ENCODE peak calls at places on chromosomes 5 and 9, in seven cellular contexts. I is HCT116, H is K562, J is SK-N-SH, U is H1, Y is GM12878, Z is HepG2. K is an unnamed sample.

GRCh38 chr5:146340260-146341081 is 1.8 kb downstream of the POU4F3 start:
- DNase-seq in J (no peak), U (no peak), Z (peak; percentile 36), Y (no peak), I (no peak), H (peak; percentile 68), K (no peak)

GRCh38 chr5:162248107-162248713 is 180.6 kb downstream of the GABRG2 start:
- DNase-seq in Y (no peak), I (no peak), J (peak; percentile 29), Z (peak; percentile 15), H (peak; percentile 18), U (peak; percentile 34), K (no peak)

GRCh38 chr5:148934895-148935400 is 108.5 kb downstream of the ADRB2 start:
- DNase-seq in I (no peak), J (no peak), Z (no peak), U (no peak), Y (no peak), H (no peak), K (no peak)

GRCh38 chr5:56155992-56156584 is 77.0 kb downstream of the ANKRD55 start:
- DNase-seq in U (no peak), Y (no peak), Z (no peak), I (no peak), J (no peak), H (no peak), K (no peak)

GRCh38 chr5:35540002-35540401 is 77.7 kb upstream of the SPEF2 start:
- DNase-seq in Z (no peak), I (no peak), J (no peak), U (no peak), H (no peak), Y (no peak), K (no peak)

GRCh38 chr5:68239485-68239884 is 23.9 kb downstream of the PIK3R1 start:
- DNase-seq in U (no peak), Z (peak; percentile 94), J (peak; percentile 72), I (no peak), Y (no peak), H (no peak), K (no peak)

GRCh38 chr5:58933891-58934628 is 351.2 kb downstream of the RAB3C start:
- DNase-seq in J (no peak), Z (no peak), U (no peak), I (no peak), H (no peak), Y (no peak), K (no peak)

GRCh38 chr5:133754575-133755169 is 142.3 kb upstream of the FSTL4 start:
- DNase-seq in J (no peak), Y (peak; percentile 11), H (peak; percentile 33), I (peak; percentile 26), U (peak; percentile 9), Z (peak; percentile 28), K (peak; percentile 13)

GRCh38 chr5:142376001-142376400 is 51.2 kb upstream of the SPRY4 start:
- DNase-seq in I (no peak), Z (no peak), U (no peak), Y (no peak), J (no peak), H (no peak), K (no peak)

GRCh38 chr5:40507095-40507494 is 172.6 kb upstream of the PTGER4 start:
- DNase-seq in H (no peak), J (no peak), Y (no peak), U (no peak), Z (no peak), I (no peak), K (no peak)

GRCh38 chr5:55650391-55650790 is 61.7 kb downstream of the SLC38A9 start:
- DNase-seq in Y (no peak), U (no peak), I (no peak), H (no peak), Z (no peak), J (no peak), K (no peak)

GRCh38 chr9:4301971-4302427 is 2.1 kb upstream of the GLIS3 start:
- DNase-seq in U (no peak), Y (no peak), I (no peak), Z (no peak), J (no peak), H (no peak), K (no peak)

GRCh38 chr9:4798281-4798680 is 5.5 kb downstream of the RCL1 start:
- DNase-seq in I (no peak), Z (no peak), U (no peak), Y (no peak), J (no peak), H (peak; percentile 61), K (no peak)

GRCh38 chr5:82820958-82821880 is 256.0 kb downstream of the TMEM167A start:
- DNase-seq in J (no peak), U (no peak), H (no peak), Z (no peak), Y (no peak), I (no peak), K (no peak)

GRCh38 chr5:142248853-142249462 is 75.9 kb downstream of the SPRY4 start:
- DNase-seq in Y (no peak), Z (no peak), U (no peak), H (no peak), J (no peak), I (no peak), K (no peak)

GRCh38 chr9:92947268-92948031 is at the start of gene FGD3:
- DNase-seq in Y (no peak), I (no peak), J (peak; percentile 85), Z (no peak), U (no peak), H (no peak), K (no peak)

GRCh38 chr9:90219548-90220118 is 423.0 kb downstream of the DIRAS2 start:
- DNase-seq in U (peak; percentile 5), I (no peak), H (peak; percentile 13), Y (no peak), J (no peak), Z (peak; percentile 6), K (no peak)

GRCh38 chr5:116013207-116013777 is 19.0 kb upstream of the ARL14EPL start:
- DNase-seq in H (no peak), I (no peak), Y (no peak), U (no peak), J (no peak), Z (no peak), K (no peak)

GRCh38 chr9:136587145-136587943 is 41.5 kb upstream of the NOTCH1 start:
- DNase-seq in I (no peak), Y (no peak), U (no peak), J (peak; percentile 87), Z (no peak), H (peak; percentile 84), K (no peak)

GRCh38 chr5:42423285-42424152 is at the start of gene GHR:
- DNase-seq in Z (peak; percentile 72), I (peak; percentile 6), U (peak; percentile 67), H (peak; percentile 35), Y (no peak), J (peak; percentile 78), K (peak; percentile 58)

GRCh38 chr5:147935032-147935431 is 28.7 kb upstream of the C5orf46 start:
- DNase-seq in I (peak; percentile 39), Z (peak; percentile 16), J (peak; percentile 53), U (peak; percentile 15), H (no peak), Y (no peak), K (peak; percentile 62)

GRCh38 chr9:19896161-19896560 is 107.3 kb upstream of the SLC24A2 start:
- DNase-seq in Z (no peak), U (no peak), H (no peak), I (no peak), Y (no peak), J (no peak), K (no peak)

GRCh38 chr5:142716963-142717362 is 31.1 kb upstream of the FGF1 start:
- DNase-seq in J (peak; percentile 70), U (no peak), I (peak; percentile 47), Y (no peak), Z (peak; percentile 54), H (no peak), K (no peak)

GRCh38 chr9:101201626-101202025 is 173.1 kb downstream of the PLPPR1 start:
- DNase-seq in J (no peak), U (no peak), Z (peak; percentile 28), I (no peak), H (no peak), Y (no peak), K (no peak)

GRCh38 chr5:63564789-63565188 is 397.5 kb downstream of the HTR1A start:
- DNase-seq in Z (no peak), J (no peak), H (no peak), U (no peak), Y (no peak), I (no peak), K (no peak)

GRCh38 chr9:71637926-71638325 is 130.4 kb downstream of the CEMIP2 start:
- DNase-seq in Z (no peak), Y (no peak), I (no peak), H (peak; percentile 11), U (no peak), J (no peak), K (no peak)

GRCh38 chr5:21398511-21398910 is 1410.5 kb upstream of the CDH18 start:
- DNase-seq in Z (no peak), J (no peak), Y (no peak), I (no peak), H (no peak), U (no peak), K (no peak)
- TF ChIP-seq SIN3A in Z (no peak), J (no peak), Y (no peak), I (no peak), H (no peak), U (no peak), K (no peak)

DNA sequence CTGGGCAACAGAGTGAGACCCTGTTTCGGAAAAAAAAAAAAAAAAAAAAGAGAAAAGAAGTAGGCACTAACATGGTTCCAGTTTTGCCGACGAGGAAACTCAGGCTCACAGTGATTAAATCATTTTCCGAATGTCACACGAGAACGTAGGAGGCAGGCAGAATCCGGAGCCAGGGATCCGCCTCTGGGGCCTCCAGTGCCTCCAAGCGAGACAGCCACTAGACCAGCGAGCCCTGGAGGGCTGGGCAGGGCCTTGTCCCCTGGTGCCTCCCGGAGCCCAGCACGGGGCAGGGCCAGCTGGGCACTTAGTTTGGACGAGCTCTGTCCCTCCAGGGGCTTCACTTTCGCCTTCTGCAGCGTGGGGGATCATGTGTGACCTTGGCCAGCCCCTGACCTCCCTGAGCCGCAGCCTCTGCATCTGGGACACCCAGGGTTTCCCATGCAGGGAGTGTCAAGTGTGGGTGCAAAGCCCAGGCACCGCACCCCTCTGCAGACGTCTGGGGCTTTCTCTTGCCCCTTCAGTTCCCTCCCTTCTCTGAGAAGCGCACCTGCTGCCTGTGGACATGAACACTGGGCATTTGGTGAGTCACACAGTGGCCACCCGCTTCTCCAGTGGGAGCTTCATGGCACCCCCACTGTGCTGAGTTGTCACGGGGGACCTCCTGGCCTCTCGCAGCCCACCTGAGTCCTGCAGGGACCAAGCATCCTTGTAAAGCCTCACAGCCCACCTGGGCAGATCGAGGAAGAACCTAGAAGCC is 80.3 kb downstream of the RXRA start:
- DNase-seq in J (peak; percentile 58), Y (no peak), I (no peak), H (no peak), Z (no peak), U (no peak), K (no peak)
- H3K4me1 ChIP-seq in J (peaks cover 43% of the 10 kb centered on the region), Y (peaks cover 53% of the 10 kb centered on the region), I (peaks cover 17% of the 10 kb centered on the region), H (peaks cover 94% of the 10 kb centered on the region), Z (no peaks in the 10 kb centered on the region), U (peaks cover 13% of the 10 kb centered on the region), K (peaks cover 13% of the 10 kb centered on the region)

GRCh38 chr5:128537999-128538248 is at the start of gene FBN2:
- DNase-seq in U (no peak), I (no peak), Z (no peak), H (no peak), J (peak; percentile 17), Y (no peak), K (no peak)
- H3K27ac ChIP-seq in U (no peak within 1 kb of the TSS), I (no peak within 1 kb of the TSS), Z (no peak within 1 kb of the TSS), H (no peak within 1 kb of the TSS), J (peak within 1 kb of the TSS; percentile 34), Y (no peak within 1 kb of the TSS), K (no peak within 1 kb of the TSS)

GRCh38 chr9:109551651-109552050 is 53.5 kb upstream of the PTPN3 start:
- DNase-seq in J (no peak), Y (no peak), Z (no peak), U (no peak), H (no peak), I (no peak), K (no peak)
- TF ChIP-seq SIN3A in J (no peak), Y (no peak), Z (no peak), U (no peak), H (no peak), I (no peak), K (no peak)

K was measured in Panc1.